ENCODE peak calls at places on chromosomes 4 and X, in six cellular contexts. Q, V, L, K, S and P are unnamed samples.

GRCh38 chr4:129246850-129247542 is 151.0 kb downstream of the C4orf33 start:
- DNase-seq in L (no peak), Q (no peak), K (no peak), S (no peak), V (no peak), P (no peak)

GRCh38 chrX:24262309-24262708 is 51.6 kb downstream of the SUPT20HL2 start:
- DNase-seq in Q (no peak), V (no peak), L (no peak), K (no peak), S (no peak), P (no peak)

GRCh38 chr4:1831331-1831730 is 24.6 kb downstream of the LETM1 start:
- DNase-seq in Q (no peak), S (no peak), K (no peak), L (no peak), V (no peak), P (no peak)

GRCh38 chrX:39813631-39814246 is 284.0 kb downstream of the BCOR start:
- DNase-seq in Q (no peak), K (no peak), L (peak; percentile 27), S (no peak), V (no peak), P (peak; percentile 22)

GRCh38 chr4:126778348-126778747 is 854.4 kb upstream of the INTU start:
- DNase-seq in L (no peak), Q (no peak), S (no peak), V (no peak), K (no peak), P (no peak)

GRCh38 chr4:1604181-1604705 is 79.9 kb downstream of the FAM53A start:
- DNase-seq in S (no peak), K (no peak), Q (no peak), V (no peak), L (no peak), P (no peak)

GRCh38 chr4:145881585-145881984 is 57.0 kb downstream of the ZNF827 start:
- DNase-seq in L (no peak), K (no peak), S (no peak), Q (no peak), V (no peak), P (no peak)

GRCh38 chr4:27278615-27279014 is 418.0 kb downstream of the STIM2 start:
- DNase-seq in Q (peak; percentile 46), S (peak; percentile 89), V (peak; percentile 81), K (peak; percentile 74), L (no peak), P (no peak)

GRCh38 chr4:183924362-183925044 is 19.4 kb downstream of the STOX2 start:
- DNase-seq in K (no peak), S (no peak), V (no peak), L (no peak), Q (no peak), P (no peak)

GRCh38 chr4:2070421-2071251 is 11.5 kb downstream of the NAT8L start:
- DNase-seq in K (no peak), Q (no peak), V (no peak), S (peak; percentile 31), L (no peak), P (no peak)

GRCh38 chrX:55490974-55491373 is 1.3 kb upstream of the USP51 start:
- DNase-seq in K (no peak), Q (no peak), V (no peak), L (no peak), S (peak; percentile 22), P (no peak)

GRCh38 chr4:55444822-55445221 is 49.1 kb downstream of the TMEM165 start:
- DNase-seq in L (no peak), Q (no peak), S (no peak), K (peak; percentile 33), V (peak; percentile 24), P (no peak)

GRCh38 chr4:151324449-151325319 is 721 bp downstream of the SH3D19 start:
- DNase-seq in K (peak; percentile 93), V (peak; percentile 89), S (peak; percentile 90), L (peak; percentile 38), Q (peak; percentile 79), P (peak; percentile 9)

GRCh38 chr4:16257611-16258010 is 31.3 kb upstream of the TAPT1 start:
- DNase-seq in V (no peak), Q (no peak), K (no peak), S (no peak), L (no peak), P (no peak)

GRCh38 chr4:7422898-7423180 is 11.9 kb downstream of the PSAPL1 start:
- DNase-seq in Q (no peak), K (no peak), V (no peak), S (no peak), L (no peak), P (no peak)

GRCh38 chrX:24341795-24342194 is 18.6 kb upstream of the SUPT20HL1 start:
- DNase-seq in L (no peak), S (no peak), V (no peak), K (no peak), Q (no peak), P (no peak)

GRCh38 chr4:2257361-2258001 is 4.4 kb downstream of the MXD4 start:
- DNase-seq in K (no peak), L (no peak), Q (no peak), V (no peak), S (peak; percentile 40), P (no peak)

GRCh38 chr4:76626686-76627465 is 191.8 kb downstream of the SHROOM3 start:
- DNase-seq in Q (no peak), S (peak; percentile 57), V (no peak), K (peak; percentile 55), L (no peak), P (no peak)

GRCh38 chr4:173040200-173040599 is 128.4 kb upstream of the GALNT7 start:
- DNase-seq in L (no peak), S (no peak), V (peak; percentile 15), Q (no peak), K (peak; percentile 6), P (no peak)

GRCh38 chr4:123603165-123603564 is 206.6 kb downstream of the SPRY1 start:
- DNase-seq in V (no peak), L (no peak), K (no peak), S (no peak), Q (no peak), P (no peak)

GRCh38 chr4:85787133-85787532 is 312.2 kb downstream of the ARHGAP24 start:
- DNase-seq in V (no peak), S (no peak), L (no peak), K (no peak), Q (no peak), P (no peak)

GRCh38 chrX:19875051-19875432 is 12.4 kb downstream of the SH3KBP1 start:
- DNase-seq in Q (no peak), S (no peak), K (peak; percentile 24), V (no peak), L (no peak), P (peak; percentile 3)

GRCh38 chrX:31714797-31715196 is 643.0 kb upstream of the FTHL17 start:
- DNase-seq in L (no peak), K (no peak), S (no peak), V (no peak), Q (no peak), P (no peak)

GRCh38 chr4:26455571-26455970 is 34.7 kb downstream of the CCKAR start:
- DNase-seq in S (no peak), Q (no peak), V (no peak), L (no peak), K (no peak), P (no peak)

GRCh38 chr4:44629280-44629866 is 22.1 kb downstream of the YIPF7 start:
- DNase-seq in L (no peak), V (peak; percentile 66), K (peak; percentile 70), Q (peak; percentile 38), S (peak; percentile 67), P (no peak)

GRCh38 chr4:74039065-74039763 is 725 bp upstream of the CXCL3 start:
- DNase-seq in L (no peak), Q (no peak), S (peak; percentile 44), V (no peak), K (peak; percentile 26), P (no peak)
- H3K27ac ChIP-seq in L (no peak overlapping the region), Q (no peak overlapping the region), S (no peak overlapping the region), V (no peak overlapping the region), K (no peak overlapping the region), P (no peak overlapping the region)

DNA sequence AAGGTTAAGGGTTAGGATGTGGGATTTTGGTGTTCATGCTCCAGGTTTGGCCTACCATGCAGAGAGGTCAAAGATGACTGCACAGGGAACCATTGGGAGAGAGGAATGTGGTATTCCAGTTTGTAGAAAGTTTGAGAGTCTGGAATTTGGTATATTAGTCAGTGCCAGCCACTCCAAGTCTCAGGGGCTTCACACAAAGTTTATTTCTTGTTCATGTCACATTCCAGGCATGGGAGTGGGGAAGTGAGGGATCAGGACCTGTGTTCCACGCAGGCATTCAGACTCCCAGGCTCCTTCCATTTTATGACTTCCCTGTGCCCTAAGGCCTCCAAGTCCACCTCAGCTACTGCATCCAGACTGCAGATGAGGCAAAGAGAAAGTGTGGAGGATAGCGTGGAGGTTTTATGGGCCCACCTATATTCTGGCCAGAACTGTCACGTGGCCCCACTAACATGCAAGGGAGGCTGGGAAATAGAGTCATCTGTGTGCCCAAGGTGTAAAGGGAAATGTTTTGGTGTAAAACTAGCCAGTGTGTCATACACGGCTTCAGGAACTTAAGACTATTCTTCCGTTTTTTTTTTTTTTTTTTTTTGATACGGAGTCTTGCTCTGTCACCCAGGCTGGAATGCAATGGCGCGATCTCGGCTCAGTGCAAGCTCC is 140.6 kb upstream of the SCML1 start:
- DNase-seq in V (no peak), Q (no peak), K (no peak), L (no peak), S (no peak), P (no peak)
- H3K27ac ChIP-seq in V (no peak overlapping the region), Q (no peak overlapping the region), K (no peak overlapping the region), L (no peak overlapping the region), S (no peak overlapping the region), P (no peak overlapping the region)

GRCh38 chrX:10926906-10927305 is 184.2 kb upstream of the HCCS start:
- DNase-seq in K (no peak), S (no peak), V (no peak), Q (no peak), L (no peak), P (no peak)

GRCh38 chrX:10926404-10926803 is 184.7 kb upstream of the HCCS start:
- DNase-seq in V (no peak), Q (no peak), L (no peak), K (no peak), S (no peak), P (no peak)

GRCh38 chrX:10922158-10922557 is 189.0 kb upstream of the HCCS start:
- DNase-seq in K (peak; percentile 72), Q (no peak), S (no peak), V (no peak), L (no peak), P (no peak)

DNA sequence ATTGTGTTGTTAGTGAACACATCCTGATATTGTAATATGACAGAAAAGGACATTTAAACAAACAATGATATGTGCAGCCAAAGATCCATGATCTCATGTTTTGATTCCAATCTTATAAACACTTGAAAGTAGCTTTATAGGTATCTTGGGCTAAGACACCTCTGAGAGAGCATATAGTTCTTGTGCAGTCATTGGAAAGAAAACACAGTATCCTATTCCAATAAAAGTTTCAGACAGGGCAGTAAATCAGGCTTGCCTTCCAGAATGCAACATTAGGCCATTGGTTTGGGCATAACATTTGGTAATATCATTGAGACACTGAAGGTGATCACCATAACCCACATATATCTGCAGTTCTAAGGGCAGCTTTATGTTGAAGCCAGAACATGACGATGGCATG is 188.3 kb upstream of the HCCS start:
- DNase-seq in L (no peak), K (no peak), Q (no peak), V (no peak), S (no peak), P (no peak)
- H3K27ac ChIP-seq in L (no peak overlapping the region), K (no peak overlapping the region), Q (no peak overlapping the region), V (no peak overlapping the region), S (no peak overlapping the region), P (no peak overlapping the region)

DNA sequence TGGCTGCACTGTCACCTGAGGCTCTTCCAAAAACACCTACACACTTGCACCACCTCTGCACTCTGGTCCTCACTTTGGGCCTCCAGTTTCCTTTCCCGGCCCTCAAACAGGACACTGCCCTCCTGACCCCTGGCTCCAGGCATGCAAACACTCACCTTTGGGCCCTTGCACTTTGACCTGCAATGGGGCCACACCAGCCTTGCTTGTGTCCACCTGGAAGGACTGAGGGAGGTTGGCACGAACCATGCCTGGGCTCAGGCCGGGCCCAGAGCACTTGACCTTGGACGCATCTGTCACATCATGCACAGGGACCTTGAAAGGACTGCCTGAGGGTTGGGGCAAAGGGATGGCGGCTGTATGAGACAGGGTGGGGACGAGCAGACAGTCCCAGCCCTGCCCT is 15.6 kb downstream of the FLNA start:
- DNase-seq in S (no peak), V (no peak), K (no peak), L (no peak), Q (no peak), P (no peak)
- H3K27ac ChIP-seq in S (no peak overlapping the region), V (no peak overlapping the region), K (no peak overlapping the region), L (no peak overlapping the region), Q (no peak overlapping the region), P (no peak overlapping the region)